ENCODE peak calls at places on chromosomes 3 and 15, in nine cellular contexts. E is HEK293T, M is hepatocyte, H is fibroblast of the aortic adventitia, B is fibroblast of mammary gland, J is EL, V is EH, X is cardiac muscle cell, G is HTR-8/SVneo. W is an unnamed sample.
A peak's percentile ranks its signal among the peaks of the same experiment; 100 is the strongest.

GRCh38 chr15:57541805-57542504 is 49.7 kb upstream of the MYZAP start:
- DNase-seq in E (peak; percentile 53), M (peak; percentile 84), H (peak; percentile 87), B (peak; percentile 80), J (peak; percentile 70), V (peak; percentile 76), X (peak; percentile 69), G (peak; percentile 53), W (peak; percentile 81)

GRCh38 chr3:177802151-177802900 is 605.0 kb upstream of the TBL1XR1 start:
- DNase-seq in E (no peak), M (no peak), H (no peak), B (peak; percentile 74), J (peak; percentile 56), V (peak; percentile 72), X (no peak), G (no peak), W (no peak)

GRCh38 chr3:188947401-188947982 is 224.3 kb upstream of the TPRG1 start:
- DNase-seq in E (peak; percentile 79), M (peak; percentile 93), H (peak; percentile 73), B (peak; percentile 83), J (peak; percentile 82), V (peak; percentile 83), X (peak; percentile 94), G (peak; percentile 78), W (peak; percentile 82)

GRCh38 chr3:187746479-187747335 is 1.4 kb upstream of the BCL6 start:
- DNase-seq in E (no peak), M (peak; percentile 64), H (peak; percentile 73), B (peak; percentile 51), J (peak; percentile 48), V (peak; percentile 61), X (peak; percentile 65), G (no peak), W (no peak)

GRCh38 chr3:12750658-12751071 is 8.4 kb downstream of the TMEM40 start:
- DNase-seq in E (no peak), M (no peak), H (peak; percentile 92), B (peak; percentile 80), J (peak; percentile 92), V (peak; percentile 97), X (no peak), G (no peak), W (no peak)

GRCh38 chr3:31004025-31004678 is 109.7 kb upstream of the GADL1 start:
- DNase-seq in E (no peak), M (peak; percentile 12), H (peak; percentile 96), B (peak; percentile 87), J (peak; percentile 91), V (peak; percentile 98), X (peak; percentile 13), G (peak; percentile 15), W (no peak)

GRCh38 chr3:72465853-72466252 is 382.4 kb downstream of the SHQ1 start:
- DNase-seq in E (no peak), M (no peak), H (no peak), B (no peak), J (no peak), V (no peak), X (no peak), G (no peak), W (no peak)

GRCh38 chr3:133868758-133869429 is 26.8 kb downstream of the RAB6B start:
- DNase-seq in E (no peak), M (no peak), H (no peak), B (no peak), J (no peak), V (no peak), X (no peak), G (no peak), W (no peak)

GRCh38 chr3:73614385-73614784 is 10.4 kb downstream of the PDZRN3 start:
- DNase-seq in E (no peak), M (peak; percentile 60), H (peak; percentile 97), B (peak; percentile 92), J (peak; percentile 53), V (peak; percentile 77), X (no peak), G (no peak), W (no peak)

GRCh38 chr3:177658354-177658753 is 461.1 kb upstream of the TBL1XR1 start:
- DNase-seq in E (no peak), M (no peak), H (no peak), B (no peak), J (no peak), V (no peak), X (no peak), G (no peak), W (no peak)

GRCh38 chr15:83919319-83919830 is 265.5 kb downstream of the ADAMTSL3 start:
- DNase-seq in E (no peak), M (no peak), H (no peak), B (peak; percentile 41), J (no peak), V (no peak), X (no peak), G (no peak), W (no peak)

GRCh38 chr15:39365161-39365560 is 215.7 kb upstream of the THBS1 start:
- DNase-seq in E (no peak), M (no peak), H (peak; percentile 25), B (peak; percentile 53), J (no peak), V (peak; percentile 84), X (no peak), G (no peak), W (no peak)

GRCh38 chr3:152976232-152976631 is 141.3 kb downstream of the P2RY1 start:
- DNase-seq in E (no peak), M (no peak), H (no peak), B (no peak), J (no peak), V (no peak), X (no peak), G (no peak), W (no peak)

GRCh38 chr3:143998266-143998665 is 26.6 kb downstream of the DIPK2A start:
- DNase-seq in E (no peak), M (no peak), H (peak; percentile 25), B (peak; percentile 67), J (peak; percentile 91), V (peak; percentile 83), X (no peak), G (peak; percentile 2), W (no peak)

GRCh38 chr3:193857996-193858395 is 265.0 kb downstream of the OPA1 start:
- DNase-seq in E (no peak), M (no peak), H (peak; percentile 97), B (peak; percentile 99), J (peak; percentile 38), V (peak; percentile 58), X (no peak), G (no peak), W (no peak)

GRCh38 chr3:190086191-190086590 is 34.5 kb downstream of the P3H2 start:
- DNase-seq in E (no peak), M (no peak), H (no peak), B (no peak), J (no peak), V (no peak), X (peak; percentile 41), G (no peak), W (no peak)

GRCh38 chr15:78930577-78931388 is 14.1 kb downstream of the CTSH start:
- DNase-seq in E (no peak), M (peak; percentile 67), H (peak; percentile 93), B (peak; percentile 90), J (peak; percentile 91), V (peak; percentile 95), X (no peak), G (peak; percentile 89), W (no peak)

GRCh38 chr3:147383617-147384016 is 22.7 kb downstream of the ZIC4 start:
- DNase-seq in E (no peak), M (no peak), H (no peak), B (no peak), J (no peak), V (no peak), X (peak; percentile 54), G (no peak), W (no peak)

GRCh38 chr3:41907330-41908073 is 54.4 kb downstream of the ULK4 start:
- DNase-seq in E (no peak), M (no peak), H (no peak), B (peak; percentile 28), J (peak; percentile 21), V (peak; percentile 21), X (no peak), G (no peak), W (no peak)

GRCh38 chr3:196499061-196499460 is 4.5 kb downstream of the RNF168 start:
- DNase-seq in E (no peak), M (peak; percentile 11), H (peak; percentile 38), B (peak; percentile 65), J (peak; percentile 81), V (peak; percentile 41), X (no peak), G (no peak), W (no peak)

W was measured in WERI-Rb-1.